ENCODE peak calls at places on chromosomes 16 and 17, in eight cellular contexts. One of them, this sample, is unnamed. For H3K4me1, the result is how much of the 10 kb centered on the place peaks cover.

GRCh38 chr17:50466371-50467113 is 2.1 kb downstream of the CHAD start:
- DNase-seq in pancreas: peak
- DNase-seq in CD8-positive, alpha-beta T cell: no peak
- DNase-seq in adrenal gland: no peak
- DNase-seq in hepatocyte: no peak
- DNase-seq in gastrocnemius medialis: no peak
- DNase-seq in NT2/D1: no peak
- DNase-seq in cardiac muscle cell: no peak
- DNase-seq in this sample: no peak

GRCh38 chr16:68272501-68273209 is 8.3 kb downstream of the SLC7A6 start:
- DNase-seq in pancreas: peak
- DNase-seq in CD8-positive, alpha-beta T cell: peak
- DNase-seq in adrenal gland: no peak
- DNase-seq in hepatocyte: no peak
- DNase-seq in gastrocnemius medialis: peak
- DNase-seq in NT2/D1: no peak
- DNase-seq in cardiac muscle cell: no peak
- DNase-seq in this sample: no peak

GRCh38 chr16:2250652-2251280 is 621 bp downstream of the ECI1 start:
- DNase-seq in pancreas: no peak
- DNase-seq in CD8-positive, alpha-beta T cell: peak
- DNase-seq in adrenal gland: no peak
- DNase-seq in hepatocyte: no peak
- DNase-seq in gastrocnemius medialis: no peak
- DNase-seq in NT2/D1: no peak
- DNase-seq in cardiac muscle cell: peak
- DNase-seq in this sample: peak

GRCh38 chr17:49193513-49194296 is 16.7 kb downstream of the GNGT2 start:
- DNase-seq in pancreas: peak
- DNase-seq in CD8-positive, alpha-beta T cell: no peak
- DNase-seq in adrenal gland: peak
- DNase-seq in hepatocyte: peak
- DNase-seq in gastrocnemius medialis: no peak
- DNase-seq in NT2/D1: no peak
- DNase-seq in cardiac muscle cell: peak
- DNase-seq in this sample: peak

GRCh38 chr17:79027274-79027924 is 3.4 kb downstream of the C1QTNF1 start:
- DNase-seq in pancreas: no peak
- DNase-seq in CD8-positive, alpha-beta T cell: no peak
- DNase-seq in adrenal gland: peak
- DNase-seq in hepatocyte: peak
- DNase-seq in gastrocnemius medialis: no peak
- DNase-seq in NT2/D1: no peak
- DNase-seq in cardiac muscle cell: no peak
- DNase-seq in this sample: no peak

GRCh38 chr17:81832608-81833159 is 407 bp downstream of the MCRIP1 start:
- DNase-seq in pancreas: no peak
- DNase-seq in CD8-positive, alpha-beta T cell: no peak
- DNase-seq in adrenal gland: peak
- DNase-seq in hepatocyte: peak
- DNase-seq in gastrocnemius medialis: no peak
- DNase-seq in NT2/D1: no peak
- DNase-seq in cardiac muscle cell: peak
- DNase-seq in this sample: peak

GRCh38 chr16:85930321-85930720 is 31.4 kb downstream of the IRF8 start:
- DNase-seq in pancreas: no peak
- DNase-seq in CD8-positive, alpha-beta T cell: no peak
- DNase-seq in adrenal gland: no peak
- DNase-seq in hepatocyte: no peak
- DNase-seq in gastrocnemius medialis: no peak
- DNase-seq in NT2/D1: no peak
- DNase-seq in cardiac muscle cell: no peak
- DNase-seq in this sample: no peak

GRCh38 chr17:10309003-10309974 is 63.5 kb downstream of the MYH13 start:
- DNase-seq in pancreas: no peak
- DNase-seq in CD8-positive, alpha-beta T cell: no peak
- DNase-seq in adrenal gland: no peak
- DNase-seq in hepatocyte: no peak
- DNase-seq in gastrocnemius medialis: no peak
- DNase-seq in NT2/D1: no peak
- DNase-seq in cardiac muscle cell: no peak
- DNase-seq in this sample: no peak

GRCh38 chr16:66618588-66618987 is 14.1 kb downstream of the CMTM3 start:
- DNase-seq in pancreas: no peak
- DNase-seq in CD8-positive, alpha-beta T cell: no peak
- DNase-seq in adrenal gland: peak
- DNase-seq in hepatocyte: no peak
- DNase-seq in gastrocnemius medialis: peak
- DNase-seq in NT2/D1: no peak
- DNase-seq in cardiac muscle cell: peak
- DNase-seq in this sample: no peak

GRCh38 chr17:64332502-64332901 is 58.2 kb downstream of the PECAM1 start:
- DNase-seq in pancreas: no peak
- DNase-seq in CD8-positive, alpha-beta T cell: no peak
- DNase-seq in adrenal gland: no peak
- DNase-seq in hepatocyte: no peak
- DNase-seq in gastrocnemius medialis: no peak
- DNase-seq in NT2/D1: no peak
- DNase-seq in cardiac muscle cell: no peak
- DNase-seq in this sample: no peak
- H3K4me1 ChIP-seq in pancreas: under half
- H3K4me1 ChIP-seq in CD8-positive, alpha-beta T cell: under half
- H3K4me1 ChIP-seq in adrenal gland: under half
- H3K4me1 ChIP-seq in hepatocyte: under half
- H3K4me1 ChIP-seq in gastrocnemius medialis: under half
- H3K4me1 ChIP-seq in NT2/D1: under half
- H3K4me1 ChIP-seq in cardiac muscle cell: under half
- H3K4me1 ChIP-seq in this sample: under half

DNA sequence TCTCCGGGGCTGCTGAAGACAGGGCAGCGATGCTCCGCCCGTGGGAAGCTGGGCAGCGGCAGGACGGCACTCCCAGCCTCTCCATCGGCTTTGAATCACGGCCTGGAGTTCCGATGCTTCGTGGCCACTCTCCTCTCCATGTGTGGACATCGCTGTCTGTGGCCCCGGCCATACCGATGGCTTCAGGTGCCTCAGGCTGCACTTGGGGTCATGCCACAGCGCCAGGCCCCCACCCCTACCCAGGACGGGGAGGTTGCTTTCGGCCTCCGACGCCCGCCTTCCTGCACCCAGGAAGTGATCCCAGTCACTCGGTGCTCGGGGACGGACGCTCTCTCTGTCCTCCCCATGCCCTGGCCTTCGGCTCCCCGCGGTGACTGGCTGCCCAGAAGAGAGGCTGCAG is 180.7 kb downstream of the BANP start:
- DNase-seq in pancreas: no peak
- DNase-seq in CD8-positive, alpha-beta T cell: no peak
- DNase-seq in adrenal gland: no peak
- DNase-seq in hepatocyte: no peak
- DNase-seq in gastrocnemius medialis: no peak
- DNase-seq in NT2/D1: no peak
- DNase-seq in cardiac muscle cell: no peak
- DNase-seq in this sample: no peak
- H3K4me1 ChIP-seq in pancreas: under half
- H3K4me1 ChIP-seq in CD8-positive, alpha-beta T cell: under half
- H3K4me1 ChIP-seq in adrenal gland: under half
- H3K4me1 ChIP-seq in hepatocyte: under half
- H3K4me1 ChIP-seq in gastrocnemius medialis: under half
- H3K4me1 ChIP-seq in NT2/D1: under half
- H3K4me1 ChIP-seq in cardiac muscle cell: under half
- H3K4me1 ChIP-seq in this sample: under half

GRCh38 chr17:32596206-32596605 is 109.4 kb downstream of the CDK5R1 start:
- DNase-seq in pancreas: no peak
- DNase-seq in CD8-positive, alpha-beta T cell: no peak
- DNase-seq in adrenal gland: no peak
- DNase-seq in hepatocyte: no peak
- DNase-seq in gastrocnemius medialis: no peak
- DNase-seq in NT2/D1: no peak
- DNase-seq in cardiac muscle cell: no peak
- DNase-seq in this sample: no peak
- H3K4me1 ChIP-seq in pancreas: under half
- H3K4me1 ChIP-seq in CD8-positive, alpha-beta T cell: under half
- H3K4me1 ChIP-seq in adrenal gland: under half
- H3K4me1 ChIP-seq in hepatocyte: under half
- H3K4me1 ChIP-seq in gastrocnemius medialis: under half
- H3K4me1 ChIP-seq in NT2/D1: under half
- H3K4me1 ChIP-seq in cardiac muscle cell: under half
- H3K4me1 ChIP-seq in this sample: under half

DNA sequence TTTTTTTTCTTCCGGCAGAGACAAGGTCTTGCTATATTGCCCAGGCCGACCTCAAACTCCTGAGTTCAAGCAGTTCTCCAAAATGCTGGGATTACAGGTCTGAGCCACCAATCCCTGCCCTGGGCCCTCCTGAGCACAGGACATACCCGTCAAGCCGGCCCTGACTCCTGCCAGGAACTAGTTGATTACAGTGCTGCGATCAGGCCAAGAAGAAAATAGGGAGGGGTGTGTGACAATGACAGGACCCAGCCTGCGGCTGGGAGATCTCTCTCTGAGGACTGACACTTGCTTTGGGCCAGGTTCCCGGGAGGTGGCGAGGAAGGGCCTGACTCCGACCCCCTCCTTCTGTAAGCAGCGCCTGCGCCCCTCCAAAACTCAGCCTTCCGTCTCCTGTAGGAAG is 276.6 kb downstream of the MRTFB start:
- DNase-seq in pancreas: no peak
- DNase-seq in CD8-positive, alpha-beta T cell: no peak
- DNase-seq in adrenal gland: peak
- DNase-seq in hepatocyte: no peak
- DNase-seq in gastrocnemius medialis: peak
- DNase-seq in NT2/D1: no peak
- DNase-seq in cardiac muscle cell: no peak
- DNase-seq in this sample: no peak
- H3K4me1 ChIP-seq in pancreas: under half
- H3K4me1 ChIP-seq in CD8-positive, alpha-beta T cell: under half
- H3K4me1 ChIP-seq in adrenal gland: under half
- H3K4me1 ChIP-seq in hepatocyte: under half
- H3K4me1 ChIP-seq in gastrocnemius medialis: under half
- H3K4me1 ChIP-seq in NT2/D1: under half
- H3K4me1 ChIP-seq in cardiac muscle cell: under half
- H3K4me1 ChIP-seq in this sample: under half

DNA sequence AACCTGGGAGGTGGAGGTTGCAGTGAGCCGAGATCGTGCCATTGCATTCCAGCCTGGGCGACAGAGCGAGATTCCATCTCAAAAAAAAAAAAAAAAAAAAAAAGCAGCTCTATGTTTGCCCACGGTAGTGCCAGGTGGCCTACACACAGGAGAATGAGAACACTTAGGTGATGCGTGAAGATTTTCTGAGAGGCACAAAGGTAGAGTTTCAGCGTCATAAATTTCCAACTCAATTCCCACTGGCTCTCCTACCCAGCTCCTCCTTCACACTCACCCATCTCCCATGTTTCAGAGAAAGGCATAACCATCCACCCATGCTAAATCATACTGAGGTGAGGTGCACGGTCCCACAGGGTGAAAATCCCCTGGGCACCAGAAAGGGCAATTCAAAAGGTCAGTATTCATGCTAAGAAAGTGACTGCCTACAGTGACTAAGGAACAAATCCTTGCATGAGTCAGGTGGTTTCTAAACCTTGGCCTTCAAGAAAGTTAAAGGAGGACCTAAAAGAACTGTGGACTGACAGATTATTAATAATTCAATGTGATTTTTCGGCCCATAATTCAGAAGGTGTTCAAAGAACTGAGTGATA is 4.8 kb downstream of the DCAKD start:
- DNase-seq in pancreas: no peak
- DNase-seq in CD8-positive, alpha-beta T cell: no peak
- DNase-seq in adrenal gland: no peak
- DNase-seq in hepatocyte: no peak
- DNase-seq in gastrocnemius medialis: no peak
- DNase-seq in NT2/D1: no peak
- DNase-seq in cardiac muscle cell: no peak
- DNase-seq in this sample: no peak
- H3K4me1 ChIP-seq in pancreas: under half
- H3K4me1 ChIP-seq in CD8-positive, alpha-beta T cell: under half
- H3K4me1 ChIP-seq in adrenal gland: under half
- H3K4me1 ChIP-seq in hepatocyte: under half
- H3K4me1 ChIP-seq in gastrocnemius medialis: under half
- H3K4me1 ChIP-seq in NT2/D1: under half
- H3K4me1 ChIP-seq in cardiac muscle cell: under half
- H3K4me1 ChIP-seq in this sample: under half

GRCh38 chr17:2456475-2456874 is 55.2 kb downstream of the METTL16 start:
- DNase-seq in pancreas: no peak
- DNase-seq in CD8-positive, alpha-beta T cell: no peak
- DNase-seq in adrenal gland: no peak
- DNase-seq in hepatocyte: no peak
- DNase-seq in gastrocnemius medialis: no peak
- DNase-seq in NT2/D1: no peak
- DNase-seq in cardiac muscle cell: no peak
- DNase-seq in this sample: no peak
- H3K4me1 ChIP-seq in pancreas: under half
- H3K4me1 ChIP-seq in CD8-positive, alpha-beta T cell: under half
- H3K4me1 ChIP-seq in adrenal gland: under half
- H3K4me1 ChIP-seq in hepatocyte: under half
- H3K4me1 ChIP-seq in gastrocnemius medialis: under half
- H3K4me1 ChIP-seq in NT2/D1: under half
- H3K4me1 ChIP-seq in cardiac muscle cell: under half
- H3K4me1 ChIP-seq in this sample: under half

DNA sequence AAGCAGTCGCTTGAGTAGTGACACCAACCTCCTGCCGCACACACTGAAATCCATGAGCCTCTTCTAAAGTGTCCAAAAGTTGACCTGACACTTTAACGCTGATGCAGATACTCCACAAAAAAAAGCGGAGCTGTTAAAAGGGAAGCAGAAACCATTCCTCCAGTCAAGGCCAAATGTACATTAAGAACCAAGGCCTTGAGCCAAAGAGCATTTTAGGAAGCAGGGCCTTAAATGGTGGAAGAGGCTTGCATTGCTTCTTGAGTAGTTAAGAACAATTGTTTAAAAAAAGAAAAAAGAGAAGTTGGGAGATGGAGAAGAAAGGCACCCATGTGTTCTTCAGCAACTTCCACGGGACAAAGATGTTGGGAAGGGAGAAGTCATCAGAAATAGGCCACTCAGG is 6.3 kb downstream of the ZFHX3 start:
- DNase-seq in pancreas: no peak
- DNase-seq in CD8-positive, alpha-beta T cell: no peak
- DNase-seq in adrenal gland: no peak
- DNase-seq in hepatocyte: no peak
- DNase-seq in gastrocnemius medialis: no peak
- DNase-seq in NT2/D1: no peak
- DNase-seq in cardiac muscle cell: no peak
- DNase-seq in this sample: no peak
- H3K4me1 ChIP-seq in pancreas: under half
- H3K4me1 ChIP-seq in CD8-positive, alpha-beta T cell: under half
- H3K4me1 ChIP-seq in adrenal gland: under half
- H3K4me1 ChIP-seq in hepatocyte: half or more
- H3K4me1 ChIP-seq in gastrocnemius medialis: half or more
- H3K4me1 ChIP-seq in NT2/D1: under half
- H3K4me1 ChIP-seq in cardiac muscle cell: half or more
- H3K4me1 ChIP-seq in this sample: half or more

GRCh38 chr16:29256501-29256981 is 150.0 kb downstream of the NPIPB11 start:
- DNase-seq in pancreas: no peak
- DNase-seq in CD8-positive, alpha-beta T cell: no peak
- DNase-seq in adrenal gland: no peak
- DNase-seq in hepatocyte: no peak
- DNase-seq in gastrocnemius medialis: no peak
- DNase-seq in NT2/D1: no peak
- DNase-seq in cardiac muscle cell: no peak
- DNase-seq in this sample: no peak
- H3K4me1 ChIP-seq in pancreas: under half
- H3K4me1 ChIP-seq in CD8-positive, alpha-beta T cell: under half
- H3K4me1 ChIP-seq in adrenal gland: under half
- H3K4me1 ChIP-seq in hepatocyte: under half
- H3K4me1 ChIP-seq in gastrocnemius medialis: under half
- H3K4me1 ChIP-seq in NT2/D1: under half
- H3K4me1 ChIP-seq in cardiac muscle cell: under half
- H3K4me1 ChIP-seq in this sample: under half

This sample was measured in HAP-1.